ENCODE peak calls at places on chromosome 3, in ten cellular contexts. One of them, this sample, is unnamed.

GRCh38 chr3:64188810-64189560 is 36.3 kb downstream of the PRICKLE2 start:
- DNase-seq in posterior vena cava: no peak
- DNase-seq in amniotic stem cell: no peak
- DNase-seq in C1 segment of cervical spinal cord: peak
- DNase-seq in NCI-H460: peak
- DNase-seq in activated T-cell treated with anti-CD3 and anti-CD28 coated beads for 4 hours: no peak
- DNase-seq in iPS DF 6.9: no peak
- DNase-seq in GM12878: no peak
- DNase-seq in A549: peak
- DNase-seq in occipital lobe: peak
- DNase-seq in this sample: peak

GRCh38 chr3:196569003-196569516 is 600 bp downstream of the FBXO45 start:
- DNase-seq in posterior vena cava: peak
- DNase-seq in amniotic stem cell: peak
- DNase-seq in C1 segment of cervical spinal cord: no peak
- DNase-seq in NCI-H460: no peak
- DNase-seq in activated T-cell treated with anti-CD3 and anti-CD28 coated beads for 4 hours: peak
- DNase-seq in iPS DF 6.9: no peak
- DNase-seq in GM12878: no peak
- DNase-seq in A549: peak
- DNase-seq in occipital lobe: no peak
- DNase-seq in this sample: peak

GRCh38 chr3:16885588-16885903 is 791 bp downstream of the PLCL2 start:
- DNase-seq in posterior vena cava: no peak
- DNase-seq in amniotic stem cell: no peak
- DNase-seq in C1 segment of cervical spinal cord: no peak
- DNase-seq in NCI-H460: no peak
- DNase-seq in activated T-cell treated with anti-CD3 and anti-CD28 coated beads for 4 hours: no peak
- DNase-seq in iPS DF 6.9: no peak
- DNase-seq in GM12878: no peak
- DNase-seq in A549: no peak
- DNase-seq in occipital lobe: no peak
- DNase-seq in this sample: no peak

GRCh38 chr3:25854635-25855034 is 64.7 kb downstream of the OXSM start:
- DNase-seq in posterior vena cava: no peak
- DNase-seq in amniotic stem cell: no peak
- DNase-seq in C1 segment of cervical spinal cord: no peak
- DNase-seq in NCI-H460: no peak
- DNase-seq in activated T-cell treated with anti-CD3 and anti-CD28 coated beads for 4 hours: no peak
- DNase-seq in iPS DF 6.9: no peak
- DNase-seq in GM12878: no peak
- DNase-seq in A549: peak
- DNase-seq in occipital lobe: no peak
- DNase-seq in this sample: no peak

GRCh38 chr3:34102290-34102689 is 303.9 kb downstream of the PDCD6IP start:
- DNase-seq in posterior vena cava: no peak
- DNase-seq in amniotic stem cell: no peak
- DNase-seq in C1 segment of cervical spinal cord: no peak
- DNase-seq in NCI-H460: no peak
- DNase-seq in activated T-cell treated with anti-CD3 and anti-CD28 coated beads for 4 hours: no peak
- DNase-seq in iPS DF 6.9: no peak
- DNase-seq in GM12878: no peak
- DNase-seq in A549: no peak
- DNase-seq in occipital lobe: no peak
- DNase-seq in this sample: no peak

GRCh38 chr3:44892689-44893088 is 18.3 kb downstream of the TGM4 start:
- DNase-seq in posterior vena cava: no peak
- DNase-seq in amniotic stem cell: no peak
- DNase-seq in C1 segment of cervical spinal cord: no peak
- DNase-seq in NCI-H460: no peak
- DNase-seq in activated T-cell treated with anti-CD3 and anti-CD28 coated beads for 4 hours: no peak
- DNase-seq in iPS DF 6.9: no peak
- DNase-seq in GM12878: no peak
- DNase-seq in A549: no peak
- DNase-seq in occipital lobe: no peak
- DNase-seq in this sample: no peak

GRCh38 chr3:107216711-107217110 is 160.5 kb upstream of the CCDC54 start:
- DNase-seq in posterior vena cava: peak
- DNase-seq in amniotic stem cell: peak
- DNase-seq in C1 segment of cervical spinal cord: no peak
- DNase-seq in NCI-H460: no peak
- DNase-seq in activated T-cell treated with anti-CD3 and anti-CD28 coated beads for 4 hours: no peak
- DNase-seq in iPS DF 6.9: no peak
- DNase-seq in GM12878: no peak
- DNase-seq in A549: no peak
- DNase-seq in occipital lobe: no peak
- DNase-seq in this sample: no peak

GRCh38 chr3:107846282-107846852 is 244.5 kb downstream of the CD47 start:
- DNase-seq in posterior vena cava: peak
- DNase-seq in amniotic stem cell: peak
- DNase-seq in C1 segment of cervical spinal cord: no peak
- DNase-seq in NCI-H460: peak
- DNase-seq in activated T-cell treated with anti-CD3 and anti-CD28 coated beads for 4 hours: no peak
- DNase-seq in iPS DF 6.9: peak
- DNase-seq in GM12878: no peak
- DNase-seq in A549: peak
- DNase-seq in occipital lobe: peak
- DNase-seq in this sample: peak

GRCh38 chr3:162354343-162354742 is 857.7 kb downstream of the OTOL1 start:
- DNase-seq in posterior vena cava: no peak
- DNase-seq in amniotic stem cell: no peak
- DNase-seq in C1 segment of cervical spinal cord: no peak
- DNase-seq in NCI-H460: no peak
- DNase-seq in activated T-cell treated with anti-CD3 and anti-CD28 coated beads for 4 hours: no peak
- DNase-seq in iPS DF 6.9: no peak
- DNase-seq in GM12878: no peak
- DNase-seq in A549: no peak
- DNase-seq in occipital lobe: no peak
- DNase-seq in this sample: no peak

GRCh38 chr3:100802126-100802525 is 92.8 kb downstream of the TFG start:
- DNase-seq in posterior vena cava: no peak
- DNase-seq in amniotic stem cell: no peak
- DNase-seq in C1 segment of cervical spinal cord: no peak
- DNase-seq in NCI-H460: no peak
- DNase-seq in activated T-cell treated with anti-CD3 and anti-CD28 coated beads for 4 hours: no peak
- DNase-seq in iPS DF 6.9: no peak
- DNase-seq in GM12878: no peak
- DNase-seq in A549: no peak
- DNase-seq in occipital lobe: no peak
- DNase-seq in this sample: no peak

GRCh38 chr3:86239956-86240355 is 751.0 kb downstream of the VGLL3 start:
- DNase-seq in posterior vena cava: no peak
- DNase-seq in amniotic stem cell: no peak
- DNase-seq in C1 segment of cervical spinal cord: no peak
- DNase-seq in NCI-H460: no peak
- DNase-seq in activated T-cell treated with anti-CD3 and anti-CD28 coated beads for 4 hours: no peak
- DNase-seq in iPS DF 6.9: no peak
- DNase-seq in GM12878: no peak
- DNase-seq in A549: no peak
- DNase-seq in occipital lobe: no peak
- DNase-seq in this sample: no peak

GRCh38 chr3:149990423-149990953 is 19.8 kb upstream of the PFN2 start:
- DNase-seq in posterior vena cava: no peak
- DNase-seq in amniotic stem cell: no peak
- DNase-seq in C1 segment of cervical spinal cord: no peak
- DNase-seq in NCI-H460: no peak
- DNase-seq in activated T-cell treated with anti-CD3 and anti-CD28 coated beads for 4 hours: no peak
- DNase-seq in iPS DF 6.9: no peak
- DNase-seq in GM12878: no peak
- DNase-seq in A549: no peak
- DNase-seq in occipital lobe: no peak
- DNase-seq in this sample: no peak

GRCh38 chr3:17292556-17292955 is 407.8 kb downstream of the PLCL2 start:
- DNase-seq in posterior vena cava: no peak
- DNase-seq in amniotic stem cell: no peak
- DNase-seq in C1 segment of cervical spinal cord: no peak
- DNase-seq in NCI-H460: no peak
- DNase-seq in activated T-cell treated with anti-CD3 and anti-CD28 coated beads for 4 hours: no peak
- DNase-seq in iPS DF 6.9: no peak
- DNase-seq in GM12878: no peak
- DNase-seq in A549: no peak
- DNase-seq in occipital lobe: no peak
- DNase-seq in this sample: no peak

This sample was measured in SW480.